ENCODE peak calls at places on chromosomes 6 and 20, in nine cellular contexts. One of them, this sample, is unnamed.

GRCh38 chr6:628772-629171 is 28.1 kb downstream of the HUS1B start:
- DNase-seq in anterior cingulate cortex: no peak
- DNase-seq in dermis microvascular lymphatic vessel endothelial cell: no peak
- DNase-seq in memory B cell: no peak
- DNase-seq in Ammon's horn: no peak
- DNase-seq in stimulated activated CD8-positive, alpha-beta memory T cell treated with anti-CD3 and anti-CD28 coated beads, Interleukin-12 subunit alpha, Interleukin-12 subunit beta, amount 100 ng/mL, for 4 hours: no peak
- DNase-seq in EL: no peak
- DNase-seq in fibroblast of mammary gland: no peak
- DNase-seq in caudate nucleus: no peak
- DNase-seq in this sample: no peak

GRCh38 chr6:45807610-45808009 is 208.1 kb downstream of the CLIC5 start:
- DNase-seq in dermis microvascular lymphatic vessel endothelial cell: no peak
- DNase-seq in fibroblast of mammary gland: no peak
- DNase-seq in caudate nucleus: no peak
- DNase-seq in EL: no peak
- DNase-seq in stimulated activated CD8-positive, alpha-beta memory T cell treated with anti-CD3 and anti-CD28 coated beads, Interleukin-12 subunit alpha, Interleukin-12 subunit beta, amount 100 ng/mL, for 4 hours: no peak
- DNase-seq in memory B cell: no peak
- DNase-seq in anterior cingulate cortex: no peak
- DNase-seq in Ammon's horn: no peak
- DNase-seq in this sample: no peak

GRCh38 chr20:18527836-18528235 is 20.1 kb downstream of the SEC23B start:
- DNase-seq in stimulated activated CD8-positive, alpha-beta memory T cell treated with anti-CD3 and anti-CD28 coated beads, Interleukin-12 subunit alpha, Interleukin-12 subunit beta, amount 100 ng/mL, for 4 hours: no peak
- DNase-seq in dermis microvascular lymphatic vessel endothelial cell: no peak
- DNase-seq in EL: peak
- DNase-seq in anterior cingulate cortex: no peak
- DNase-seq in caudate nucleus: no peak
- DNase-seq in memory B cell: no peak
- DNase-seq in Ammon's horn: no peak
- DNase-seq in fibroblast of mammary gland: peak
- DNase-seq in this sample: peak

GRCh38 chr6:15483060-15483459 is 179.8 kb downstream of the DTNBP1 start:
- DNase-seq in memory B cell: no peak
- DNase-seq in anterior cingulate cortex: no peak
- DNase-seq in caudate nucleus: no peak
- DNase-seq in dermis microvascular lymphatic vessel endothelial cell: no peak
- DNase-seq in EL: no peak
- DNase-seq in fibroblast of mammary gland: peak
- DNase-seq in Ammon's horn: no peak
- DNase-seq in stimulated activated CD8-positive, alpha-beta memory T cell treated with anti-CD3 and anti-CD28 coated beads, Interleukin-12 subunit alpha, Interleukin-12 subunit beta, amount 100 ng/mL, for 4 hours: no peak
- DNase-seq in this sample: peak

GRCh38 chr6:142942238-142942637 is 2.7 kb downstream of the HIVEP2 start:
- DNase-seq in fibroblast of mammary gland: no peak
- DNase-seq in caudate nucleus: no peak
- DNase-seq in memory B cell: no peak
- DNase-seq in anterior cingulate cortex: no peak
- DNase-seq in stimulated activated CD8-positive, alpha-beta memory T cell treated with anti-CD3 and anti-CD28 coated beads, Interleukin-12 subunit alpha, Interleukin-12 subunit beta, amount 100 ng/mL, for 4 hours: no peak
- DNase-seq in dermis microvascular lymphatic vessel endothelial cell: no peak
- DNase-seq in EL: no peak
- DNase-seq in Ammon's horn: no peak
- DNase-seq in this sample: no peak

GRCh38 chr20:38723069-38723981 is 961 bp upstream of the SLC32A1 start:
- DNase-seq in fibroblast of mammary gland: peak
- DNase-seq in stimulated activated CD8-positive, alpha-beta memory T cell treated with anti-CD3 and anti-CD28 coated beads, Interleukin-12 subunit alpha, Interleukin-12 subunit beta, amount 100 ng/mL, for 4 hours: no peak
- DNase-seq in Ammon's horn: no peak
- DNase-seq in dermis microvascular lymphatic vessel endothelial cell: no peak
- DNase-seq in caudate nucleus: no peak
- DNase-seq in anterior cingulate cortex: no peak
- DNase-seq in memory B cell: peak
- DNase-seq in EL: peak
- DNase-seq in this sample: peak

GRCh38 chr20:14951707-14952106 is 614.3 kb upstream of the FLRT3 start:
- DNase-seq in fibroblast of mammary gland: peak
- DNase-seq in Ammon's horn: no peak
- DNase-seq in anterior cingulate cortex: no peak
- DNase-seq in memory B cell: no peak
- DNase-seq in EL: peak
- DNase-seq in caudate nucleus: no peak
- DNase-seq in dermis microvascular lymphatic vessel endothelial cell: peak
- DNase-seq in stimulated activated CD8-positive, alpha-beta memory T cell treated with anti-CD3 and anti-CD28 coated beads, Interleukin-12 subunit alpha, Interleukin-12 subunit beta, amount 100 ng/mL, for 4 hours: no peak
- DNase-seq in this sample: peak

GRCh38 chr6:160400426-160400825 is 52.2 kb downstream of the SLC22A3 start:
- DNase-seq in Ammon's horn: no peak
- DNase-seq in anterior cingulate cortex: no peak
- DNase-seq in EL: no peak
- DNase-seq in fibroblast of mammary gland: peak
- DNase-seq in stimulated activated CD8-positive, alpha-beta memory T cell treated with anti-CD3 and anti-CD28 coated beads, Interleukin-12 subunit alpha, Interleukin-12 subunit beta, amount 100 ng/mL, for 4 hours: no peak
- DNase-seq in caudate nucleus: no peak
- DNase-seq in memory B cell: no peak
- DNase-seq in dermis microvascular lymphatic vessel endothelial cell: no peak
- DNase-seq in this sample: no peak

GRCh38 chr20:7161690-7162089 is 394.2 kb downstream of the BMP2 start:
- DNase-seq in Ammon's horn: peak
- DNase-seq in caudate nucleus: no peak
- DNase-seq in dermis microvascular lymphatic vessel endothelial cell: peak
- DNase-seq in EL: no peak
- DNase-seq in anterior cingulate cortex: no peak
- DNase-seq in stimulated activated CD8-positive, alpha-beta memory T cell treated with anti-CD3 and anti-CD28 coated beads, Interleukin-12 subunit alpha, Interleukin-12 subunit beta, amount 100 ng/mL, for 4 hours: no peak
- DNase-seq in memory B cell: no peak
- DNase-seq in fibroblast of mammary gland: no peak
- DNase-seq in this sample: no peak

GRCh38 chr6:15916581-15916980 is 212.3 kb upstream of the MYLIP start:
- DNase-seq in memory B cell: no peak
- DNase-seq in caudate nucleus: no peak
- DNase-seq in EL: no peak
- DNase-seq in dermis microvascular lymphatic vessel endothelial cell: no peak
- DNase-seq in stimulated activated CD8-positive, alpha-beta memory T cell treated with anti-CD3 and anti-CD28 coated beads, Interleukin-12 subunit alpha, Interleukin-12 subunit beta, amount 100 ng/mL, for 4 hours: no peak
- DNase-seq in Ammon's horn: no peak
- DNase-seq in anterior cingulate cortex: no peak
- DNase-seq in fibroblast of mammary gland: no peak
- DNase-seq in this sample: no peak

GRCh38 chr6:35065870-35066269 is 75.3 kb downstream of the TCP11 start:
- DNase-seq in stimulated activated CD8-positive, alpha-beta memory T cell treated with anti-CD3 and anti-CD28 coated beads, Interleukin-12 subunit alpha, Interleukin-12 subunit beta, amount 100 ng/mL, for 4 hours: no peak
- DNase-seq in fibroblast of mammary gland: no peak
- DNase-seq in memory B cell: no peak
- DNase-seq in Ammon's horn: no peak
- DNase-seq in anterior cingulate cortex: no peak
- DNase-seq in dermis microvascular lymphatic vessel endothelial cell: no peak
- DNase-seq in EL: no peak
- DNase-seq in caudate nucleus: no peak
- DNase-seq in this sample: no peak

GRCh38 chr20:6714202-6714800 is 53.2 kb upstream of the BMP2 start:
- DNase-seq in EL: no peak
- DNase-seq in anterior cingulate cortex: no peak
- DNase-seq in caudate nucleus: no peak
- DNase-seq in memory B cell: no peak
- DNase-seq in dermis microvascular lymphatic vessel endothelial cell: no peak
- DNase-seq in fibroblast of mammary gland: no peak
- DNase-seq in Ammon's horn: no peak
- DNase-seq in stimulated activated CD8-positive, alpha-beta memory T cell treated with anti-CD3 and anti-CD28 coated beads, Interleukin-12 subunit alpha, Interleukin-12 subunit beta, amount 100 ng/mL, for 4 hours: no peak
- DNase-seq in this sample: no peak

GRCh38 chr6:138923561-138923960 is 64.5 kb downstream of the REPS1 start:
- DNase-seq in Ammon's horn: no peak
- DNase-seq in caudate nucleus: no peak
- DNase-seq in memory B cell: no peak
- DNase-seq in dermis microvascular lymphatic vessel endothelial cell: no peak
- DNase-seq in fibroblast of mammary gland: no peak
- DNase-seq in EL: no peak
- DNase-seq in anterior cingulate cortex: no peak
- DNase-seq in stimulated activated CD8-positive, alpha-beta memory T cell treated with anti-CD3 and anti-CD28 coated beads, Interleukin-12 subunit alpha, Interleukin-12 subunit beta, amount 100 ng/mL, for 4 hours: no peak
- DNase-seq in this sample: no peak

GRCh38 chr6:118725944-118726343 is 74.6 kb upstream of the CEP85L start:
- DNase-seq in memory B cell: no peak
- DNase-seq in fibroblast of mammary gland: no peak
- DNase-seq in dermis microvascular lymphatic vessel endothelial cell: no peak
- DNase-seq in anterior cingulate cortex: no peak
- DNase-seq in stimulated activated CD8-positive, alpha-beta memory T cell treated with anti-CD3 and anti-CD28 coated beads, Interleukin-12 subunit alpha, Interleukin-12 subunit beta, amount 100 ng/mL, for 4 hours: peak
- DNase-seq in Ammon's horn: no peak
- DNase-seq in EL: no peak
- DNase-seq in caudate nucleus: no peak
- DNase-seq in this sample: no peak

GRCh38 chr6:90890681-90891337 is 303.9 kb upstream of the MAP3K7 start:
- DNase-seq in caudate nucleus: no peak
- DNase-seq in anterior cingulate cortex: no peak
- DNase-seq in dermis microvascular lymphatic vessel endothelial cell: no peak
- DNase-seq in Ammon's horn: no peak
- DNase-seq in memory B cell: no peak
- DNase-seq in fibroblast of mammary gland: no peak
- DNase-seq in stimulated activated CD8-positive, alpha-beta memory T cell treated with anti-CD3 and anti-CD28 coated beads, Interleukin-12 subunit alpha, Interleukin-12 subunit beta, amount 100 ng/mL, for 4 hours: no peak
- DNase-seq in EL: no peak
- DNase-seq in this sample: no peak

GRCh38 chr6:75494290-75494689 is 690 bp upstream of the FILIP1 start:
- DNase-seq in Ammon's horn: no peak
- DNase-seq in caudate nucleus: no peak
- DNase-seq in memory B cell: no peak
- DNase-seq in dermis microvascular lymphatic vessel endothelial cell: no peak
- DNase-seq in stimulated activated CD8-positive, alpha-beta memory T cell treated with anti-CD3 and anti-CD28 coated beads, Interleukin-12 subunit alpha, Interleukin-12 subunit beta, amount 100 ng/mL, for 4 hours: no peak
- DNase-seq in EL: no peak
- DNase-seq in anterior cingulate cortex: no peak
- DNase-seq in fibroblast of mammary gland: no peak
- DNase-seq in this sample: no peak

GRCh38 chr20:32574296-32575226 is 10.6 kb downstream of the NOL4L start:
- DNase-seq in stimulated activated CD8-positive, alpha-beta memory T cell treated with anti-CD3 and anti-CD28 coated beads, Interleukin-12 subunit alpha, Interleukin-12 subunit beta, amount 100 ng/mL, for 4 hours: no peak
- DNase-seq in dermis microvascular lymphatic vessel endothelial cell: no peak
- DNase-seq in Ammon's horn: no peak
- DNase-seq in anterior cingulate cortex: no peak
- DNase-seq in fibroblast of mammary gland: peak
- DNase-seq in caudate nucleus: no peak
- DNase-seq in EL: peak
- DNase-seq in memory B cell: no peak
- DNase-seq in this sample: peak

GRCh38 chr6:26305097-26305841 is 59.7 kb upstream of the BTN3A2 start:
- DNase-seq in Ammon's horn: peak
- DNase-seq in EL: peak
- DNase-seq in caudate nucleus: peak
- DNase-seq in memory B cell: peak
- DNase-seq in stimulated activated CD8-positive, alpha-beta memory T cell treated with anti-CD3 and anti-CD28 coated beads, Interleukin-12 subunit alpha, Interleukin-12 subunit beta, amount 100 ng/mL, for 4 hours: peak
- DNase-seq in fibroblast of mammary gland: peak
- DNase-seq in anterior cingulate cortex: no peak
- DNase-seq in dermis microvascular lymphatic vessel endothelial cell: peak
- DNase-seq in this sample: peak